ENCODE peak calls at places on chromosomes 16 and 17, in four cellular contexts. S is A549, W is prostate gland, I is esophagus muscularis mucosa. F is an unnamed sample.
A peak's percentile ranks its signal among the peaks of the same experiment; 100 is the strongest.

GRCh38 chr16:58123896-58124600 is 5.1 kb downstream of the CFAP20 start:
- DNase-seq in I (no peak), W (no peak), S (no peak), F (no peak)

GRCh38 chr16:2824626-2825025 is 5.5 kb upstream of the ZG16B start:
- DNase-seq in S (no peak), I (no peak), W (no peak), F (no peak)

GRCh38 chr17:35053204-35053603 is 10.3 kb downstream of the RFFL start:
- DNase-seq in S (no peak), I (no peak), W (no peak), F (no peak)

GRCh38 chr17:59856859-59857794 is 35.6 kb downstream of the TUBD1 start:
- DNase-seq in I (no peak), W (no peak), S (no peak), F (no peak)

GRCh38 chr16:88838566-88838965 is 18.2 kb downstream of the GALNS start:
- DNase-seq in W (no peak), S (no peak), I (no peak), F (no peak)

GRCh38 chr17:19771971-19772630 is 24.0 kb upstream of the ALDH3A1 start:
- DNase-seq in W (no peak), S (no peak), I (peak; percentile 87), F (peak; percentile 75)

GRCh38 chr16:12168054-12169018 is 191.8 kb downstream of the SNX29 start:
- DNase-seq in S (no peak), W (no peak), I (no peak), F (no peak)

GRCh38 chr17:7703584-7704574 is 1.1 kb upstream of the EFNB3 start:
- DNase-seq in W (no peak), I (no peak), S (peak; percentile 34), F (peak; percentile 17)

GRCh38 chr17:2067559-2067958 is 12.7 kb downstream of the HIC1 start:
- DNase-seq in I (no peak), W (no peak), S (no peak), F (no peak)

GRCh38 chr16:78931267-78932060 is 669.1 kb downstream of the MAF start:
- DNase-seq in I (no peak), S (no peak), W (no peak), F (peak; percentile 41)

GRCh38 chr17:52470553-52470952 is 312.0 kb upstream of the CA10 start:
- DNase-seq in I (no peak), W (no peak), S (no peak), F (no peak)

GRCh38 chr17:63596856-63597557 is 3.7 kb upstream of the TACO1 start:
- DNase-seq in I (no peak), W (no peak), S (no peak), F (no peak)
- TF ChIP-seq POLR2A in I (no peak), W (no peak), S (no peak), F (no peak)

GRCh38 chr16:917591-918061 is 53.2 kb downstream of the LMF1 start:
- DNase-seq in I (no peak), W (no peak), S (no peak), F (no peak)
- TF ChIP-seq POLR2A in I (no peak), W (no peak), S (no peak), F (no peak)

DNA sequence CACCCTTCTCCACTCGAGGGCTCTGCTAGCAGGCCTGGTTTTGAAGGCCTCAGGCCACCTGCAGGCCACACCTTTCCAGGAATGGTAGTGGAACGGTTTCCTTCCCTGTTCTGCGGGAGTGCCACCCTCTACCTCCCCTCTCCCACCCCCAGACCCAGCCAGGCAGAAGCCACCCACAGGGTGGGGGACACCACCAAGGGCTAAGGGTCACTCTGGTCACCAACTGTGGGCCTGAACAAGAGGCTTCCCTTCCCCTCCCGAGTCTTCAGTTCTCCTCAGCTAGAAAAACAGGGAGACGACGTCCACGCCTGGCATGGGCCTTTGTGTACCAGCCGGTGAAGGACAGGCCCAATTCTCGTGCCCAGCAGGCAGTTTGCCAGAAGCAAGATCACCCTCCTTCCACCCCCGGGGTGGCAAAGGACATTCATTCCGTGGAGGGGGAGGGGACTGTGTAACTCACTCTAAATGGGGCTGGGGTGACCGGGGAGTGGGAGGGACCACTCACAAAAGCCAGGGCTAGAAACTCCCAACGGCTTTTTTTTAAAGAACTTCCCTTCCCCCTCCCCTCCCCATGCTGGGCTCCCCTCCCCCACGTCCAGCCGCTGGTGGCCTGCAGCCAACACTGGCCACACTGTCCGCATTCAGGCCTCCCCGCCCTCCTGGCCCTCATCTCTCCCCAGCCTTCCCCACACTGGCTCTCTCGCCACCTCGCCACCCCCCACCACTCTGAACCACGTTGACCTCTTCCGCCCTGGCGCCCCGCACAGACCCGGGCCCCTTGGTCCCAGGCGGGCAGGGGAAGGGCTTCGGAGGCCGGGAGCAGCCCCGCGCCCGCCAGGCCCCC is 7.7 kb downstream of the CBX4 start:
- DNase-seq in W (peak; percentile 73), I (no peak), S (no peak), F (peak; percentile 89)
- TF ChIP-seq POLR2A in W (no peak), I (no peak), S (no peak), F (no peak)

DNA sequence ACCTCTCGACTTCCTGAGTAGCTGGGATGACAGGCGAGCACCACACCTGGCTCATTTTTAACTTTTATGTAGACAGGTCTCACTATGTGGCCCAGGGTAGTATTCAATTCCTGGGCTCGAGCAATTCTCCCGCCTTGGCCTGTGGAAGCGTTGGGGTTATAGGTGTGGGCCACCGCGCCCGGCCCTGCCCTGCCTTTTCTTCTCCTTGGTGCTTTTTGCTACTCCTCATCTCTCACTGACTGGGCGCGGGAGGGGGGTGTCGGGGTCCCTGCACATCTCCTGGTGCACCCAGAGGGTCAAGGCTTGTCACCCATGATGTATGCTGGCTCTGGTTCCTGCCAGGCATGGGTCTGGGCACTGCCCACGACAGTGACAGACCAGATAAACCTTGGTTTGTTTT is 2.9 kb downstream of the MCRIP2 start:
- DNase-seq in S (no peak), I (no peak), W (no peak), F (no peak)
- TF ChIP-seq POLR2A in S (no peak), I (no peak), W (no peak), F (no peak)

GRCh38 chr17:4709794-4710692 is at the start of gene ARRB2:
- DNase-seq in I (peak; percentile 99), S (peak; percentile 99), W (peak; percentile 97), F (peak; percentile 99)
- TF ChIP-seq POLR2A in I (no peak), S (peak; percentile 74), W (peak; percentile 67), F (peak; percentile 42)

DNA sequence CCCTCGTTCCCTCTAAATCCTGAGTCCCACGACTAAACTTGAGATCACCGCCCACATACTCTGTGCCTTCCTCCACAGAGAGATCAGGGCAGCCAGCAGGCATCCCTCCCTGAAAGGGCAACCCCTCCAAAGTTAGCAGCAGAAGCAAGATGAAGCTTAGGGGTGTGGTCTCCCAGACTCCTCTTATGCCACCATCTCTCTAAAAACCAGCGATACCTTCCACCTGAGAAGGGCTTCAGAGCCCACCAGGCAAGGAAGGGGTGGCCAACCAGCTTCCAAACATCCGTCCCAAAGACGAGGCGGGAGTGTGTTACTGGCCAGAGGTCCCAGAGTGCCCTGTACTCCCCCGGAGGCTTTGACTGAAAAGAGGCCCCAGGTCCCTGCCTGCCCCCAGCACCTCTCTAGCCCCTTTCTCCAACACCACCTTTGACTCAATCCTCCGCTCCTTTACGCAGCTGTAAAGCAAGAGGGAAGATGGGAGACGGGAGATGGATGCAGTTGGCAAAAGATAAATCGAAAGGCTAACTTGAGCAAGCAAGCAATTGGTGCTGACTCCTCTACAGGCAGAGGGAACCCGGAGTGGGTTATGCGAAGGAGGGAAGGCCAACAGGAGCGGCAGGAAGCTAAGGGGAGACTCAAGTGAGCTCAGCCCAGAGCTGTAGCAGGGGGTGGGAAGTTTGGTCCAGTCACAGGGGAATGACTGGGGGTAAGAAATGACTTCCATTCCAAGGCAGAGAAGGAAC is 1.1 kb downstream of the ST3GAL2 start:
- DNase-seq in S (no peak), I (no peak), W (no peak), F (peak; percentile 29)
- TF ChIP-seq POLR2A in S (no peak), I (no peak), W (no peak), F (no peak)

DNA sequence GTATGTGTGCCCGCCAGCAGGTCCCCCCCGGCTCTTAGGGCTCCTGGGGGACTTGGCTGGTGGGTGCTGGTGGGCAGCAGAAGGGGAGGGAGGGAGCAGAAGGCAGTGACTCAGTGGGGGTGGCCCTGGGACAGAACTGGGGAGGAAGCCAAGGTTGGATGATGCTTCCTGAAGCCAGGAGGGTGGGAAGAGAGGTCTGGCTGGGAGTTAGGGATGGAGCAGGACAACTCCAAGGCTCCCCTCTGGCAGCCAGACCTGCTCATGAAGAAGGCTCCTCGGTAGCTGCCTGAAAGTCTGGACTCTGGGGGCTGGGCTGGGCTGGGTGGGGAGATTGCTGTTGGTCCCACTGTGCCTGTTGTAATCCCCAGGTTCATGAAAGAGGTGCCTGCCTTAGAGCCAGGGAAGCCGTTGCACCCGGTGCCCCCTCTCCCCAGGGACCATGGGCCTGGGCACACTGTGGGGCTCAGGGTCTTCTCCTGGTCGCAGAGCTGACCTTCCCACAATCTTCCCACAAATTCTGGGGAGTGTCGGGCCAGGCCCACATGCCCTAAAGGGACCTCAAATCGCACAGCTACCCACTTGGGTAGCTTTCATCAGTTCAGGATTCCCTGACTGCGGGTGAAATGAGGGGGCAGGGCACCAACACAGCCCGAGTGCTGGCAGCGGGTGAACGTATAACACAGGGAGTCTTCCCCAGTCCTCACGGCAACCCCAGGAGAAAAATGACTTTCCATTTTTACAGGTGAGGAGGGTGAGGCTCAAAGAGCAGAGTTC is 1.1 kb upstream of the PLEKHG4 start:
- DNase-seq in S (peak; percentile 18), W (no peak), I (no peak), F (no peak)
- TF ChIP-seq POLR2A in S (no peak), W (no peak), I (no peak), F (no peak)

DNA sequence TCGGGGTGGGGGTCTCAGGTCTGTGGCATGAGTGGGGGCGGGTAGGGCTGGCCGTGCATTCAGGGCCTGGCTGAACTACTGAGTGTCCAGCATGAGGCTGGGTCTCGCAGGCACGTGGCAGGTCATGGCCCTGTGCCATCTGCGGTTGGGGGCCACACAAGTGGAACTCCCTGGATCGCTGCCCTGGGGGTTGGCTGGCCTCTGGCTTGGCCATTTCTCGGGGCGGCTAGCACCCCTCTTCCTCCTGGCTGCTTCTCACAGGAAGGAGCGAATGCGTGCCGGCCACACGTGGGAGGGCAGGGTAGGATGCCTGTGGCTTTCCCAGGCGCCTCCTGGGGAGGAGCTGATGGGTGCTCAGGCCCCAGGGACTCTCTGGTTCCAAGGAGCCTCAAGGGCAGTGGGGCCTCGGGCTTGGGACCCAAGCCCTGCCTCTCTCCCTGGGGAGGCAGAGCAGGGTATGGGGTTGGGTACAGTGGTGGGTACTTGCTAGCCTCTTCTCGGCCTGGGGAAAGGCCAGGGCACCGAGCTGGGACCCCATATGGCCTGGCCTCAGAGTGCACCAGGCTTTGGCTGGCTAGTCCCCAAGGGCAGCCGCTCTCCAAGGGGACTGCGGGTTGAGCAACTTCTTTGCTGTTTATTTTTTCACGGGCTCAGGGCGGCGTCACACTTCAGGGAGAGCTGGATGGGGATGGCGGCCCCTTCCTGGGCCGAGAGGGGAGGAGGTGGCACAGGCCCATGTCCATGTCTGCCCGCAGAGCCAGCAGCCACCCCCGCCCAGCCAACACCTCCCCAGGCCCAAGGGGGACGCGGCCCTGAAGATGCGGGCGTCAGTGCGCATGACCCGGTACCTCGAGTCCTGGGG is 37.5 kb downstream of the ADCY7 start:
- DNase-seq in W (no peak), S (no peak), I (no peak), F (peak; percentile 81)
- TF ChIP-seq POLR2A in W (no peak), S (no peak), I (no peak), F (no peak)

GRCh38 chr17:65711671-65712276 is 150.3 kb upstream of the AXIN2 start:
- DNase-seq in I (no peak), S (no peak), W (no peak), F (no peak)
- TF ChIP-seq POLR2A in I (no peak), S (no peak), W (no peak), F (no peak)